ENCODE peak calls at places on chromosome X, in four cellular contexts. R is A549, S is upper lobe of left lung, G is H1. N is an unnamed sample.

GRCh38 chrX:38374431-38374830 is 22.0 kb downstream of the OTC start:
- DNase-seq in R (no peak), S (no peak), G (no peak), N (no peak)

GRCh38 chrX:43504394-43504793 is 151.7 kb upstream of the MAOA start:
- DNase-seq in R (no peak), S (no peak), G (no peak), N (no peak)

GRCh38 chrX:73556159-73556558 is 6.8 kb upstream of the CHIC1 start:
- DNase-seq in R (no peak), S (no peak), G (no peak), N (no peak)

GRCh38 chrX:130726661-130727060 is 176.3 kb downstream of the ENOX2 start:
- DNase-seq in R (no peak), S (peak), G (no peak), N (no peak)

GRCh38 chrX:7154040-7154597 is 6.2 kb upstream of the PUDP start:
- DNase-seq in R (no peak), S (no peak), G (no peak), N (no peak)

GRCh38 chrX:13699183-13699826 is 10.4 kb downstream of the RAB9A start:
- DNase-seq in R (no peak), S (no peak), G (no peak), N (no peak)

GRCh38 chrX:139194571-139195280 is 335.8 kb upstream of the F9 start:
- DNase-seq in R (no peak), S (peak), G (no peak), N (peak)

GRCh38 chrX:107537815-107538214 is 88.4 kb downstream of the FRMPD3 start:
- DNase-seq in R (peak), S (peak), G (peak), N (no peak)

GRCh38 chrX:6149231-6149870 is 79.3 kb downstream of the NLGN4X start:
- DNase-seq in R (no peak), S (no peak), G (no peak), N (no peak)

GRCh38 chrX:140050906-140051305 is 85.6 kb upstream of the CXorf66 start:
- DNase-seq in R (peak), S (no peak), G (no peak), N (no peak)

GRCh38 chrX:87572911-87573310 is 55.3 kb downstream of the KLHL4 start:
- DNase-seq in R (no peak), S (no peak), G (no peak), N (no peak)

GRCh38 chrX:44484607-44485146 is 58.0 kb downstream of the FUNDC1 start:
- DNase-seq in R (no peak), S (no peak), G (no peak), N (no peak)

GRCh38 chrX:48958635-48959094 is 1.3 kb upstream of the OTUD5 start:
- DNase-seq in R (peak), S (no peak), G (peak), N (no peak)

GRCh38 chrX:122572461-122572860 is 611.6 kb upstream of the GRIA3 start:
- DNase-seq in R (no peak), S (no peak), G (no peak), N (no peak)

GRCh38 chrX:19811807-19812604 is 75.4 kb downstream of the SH3KBP1 start:
- DNase-seq in R (no peak), S (no peak), G (no peak), N (no peak)

GRCh38 chrX:1807301-1807731 is 192.5 kb downstream of the ASMT start:
- DNase-seq in R (no peak), S (no peak), G (peak), N (no peak)

GRCh38 chrX:46500054-46500453 is 45.2 kb downstream of the ZNF674 start:
- DNase-seq in R (peak), S (no peak), G (no peak), N (no peak)

GRCh38 chrX:129360175-129360574 is 163.1 kb downstream of the SMARCA1 start:
- DNase-seq in R (peak), S (peak), G (peak), N (no peak)

GRCh38 chrX:46247456-46247855 is 297.8 kb downstream of the ZNF674 start:
- DNase-seq in R (no peak), S (no peak), G (no peak), N (no peak)

GRCh38 chrX:54808109-54808604 is 612 bp downstream of the MAGED2 start:
- DNase-seq in R (peak), S (peak), G (peak), N (peak)

GRCh38 chrX:30282527-30282926 is 26.7 kb downstream of the NR0B1 start:
- DNase-seq in R (peak), S (no peak), G (no peak), N (no peak)

GRCh38 chrX:5810636-5811035 is 418.0 kb downstream of the NLGN4X start:
- DNase-seq in R (no peak), S (no peak), G (no peak), N (no peak)

GRCh38 chrX:34300871-34301270 is 168.8 kb upstream of the FAM47A start:
- DNase-seq in R (peak), S (no peak), G (no peak), N (no peak)

GRCh38 chrX:96379951-96380350 is 304.7 kb upstream of the DIAPH2 start:
- DNase-seq in R (no peak), S (no peak), G (no peak), N (no peak)

GRCh38 chrX:53223068-53223693 is 1.8 kb downstream of the KDM5C start:
- DNase-seq in R (peak), S (peak), G (no peak), N (peak)

GRCh38 chrX:106608016-106608415 is 3.8 kb upstream of the RADX start:
- DNase-seq in R (no peak), S (peak), G (no peak), N (no peak)

GRCh38 chrX:100685284-100685996 is 41.4 kb downstream of the SRPX2 start:
- DNase-seq in R (peak), S (peak), G (peak), N (no peak)

GRCh38 chrX:119690921-119691716 is 1.8 kb downstream of the SEPTIN6 start:
- DNase-seq in R (no peak), S (no peak), G (no peak), N (no peak)

GRCh38 chrX:107442914-107443527 is 6.4 kb upstream of the FRMPD3 start:
- DNase-seq in R (no peak), S (no peak), G (no peak), N (no peak)

GRCh38 chrX:72305286-72306084 is at the start of gene CITED1:
- DNase-seq in R (no peak), S (no peak), G (no peak), N (no peak)

GRCh38 chrX:111511477-111511876 is at the start of gene SERTM2:
- DNase-seq in R (no peak), S (no peak), G (no peak), N (no peak)

GRCh38 chrX:72572248-72573157 is at the start of gene HDAC8:
- DNase-seq in R (peak), S (peak), G (peak), N (peak)

GRCh38 chrX:31909850-31910547 is 838.2 kb upstream of the FTHL17 start:
- DNase-seq in R (no peak), S (no peak), G (no peak), N (no peak)

GRCh38 chrX:70029790-70030189 is 19.9 kb downstream of the AWAT2 start:
- DNase-seq in R (no peak), S (no peak), G (no peak), N (no peak)

GRCh38 chrX:124651031-124651430 is 304.7 kb downstream of the SH2D1A start:
- DNase-seq in R (no peak), S (no peak), G (no peak), N (no peak)

GRCh38 chrX:50157545-50158125 is 43.2 kb downstream of the AKAP4 start:
- DNase-seq in R (no peak), S (no peak), G (no peak), N (no peak)

GRCh38 chrX:153526801-153527599 is 9.6 kb downstream of the ATP2B3 start:
- DNase-seq in R (no peak), S (no peak), G (no peak), N (no peak)

GRCh38 chrX:134813697-134814096 is 155.4 kb upstream of the PLAC1 start:
- DNase-seq in R (no peak), S (no peak), G (no peak), N (no peak)

GRCh38 chrX:134806707-134807038 is 148.4 kb upstream of the PLAC1 start:
- DNase-seq in R (no peak), S (no peak), G (no peak), N (no peak)

GRCh38 chrX:134807039-134807729 is 148.9 kb upstream of the PLAC1 start:
- DNase-seq in R (peak), S (peak), G (peak), N (peak)

GRCh38 chrX:134804779-134805178 is 146.5 kb upstream of the PLAC1 start:
- DNase-seq in R (no peak), S (no peak), G (no peak), N (no peak)

DNA sequence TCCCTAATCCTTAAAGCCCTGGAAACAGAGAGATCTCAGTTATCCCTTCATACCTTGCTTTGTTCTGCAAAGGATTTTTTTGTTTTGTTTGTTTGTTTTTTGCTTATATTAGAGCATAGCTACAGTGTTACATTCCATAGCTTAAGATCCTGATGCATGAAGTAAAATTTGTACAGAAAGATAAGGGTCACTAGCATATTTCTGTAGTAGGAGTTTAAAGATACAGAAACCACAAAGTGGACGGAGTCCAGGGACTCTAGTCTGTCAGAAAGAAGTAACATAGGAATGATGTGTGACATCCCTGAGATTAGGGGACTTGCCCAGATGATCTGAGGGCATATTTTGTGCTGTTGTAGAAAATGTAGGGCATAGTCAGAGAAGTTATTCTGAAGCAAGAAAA is 151.9 kb upstream of the PLAC1 start:
- DNase-seq in R (no peak), S (no peak), G (no peak), N (no peak)
- TF ChIP-seq POLR2A in R (no peak), S (no peak), G (no peak), N (no peak)

DNA sequence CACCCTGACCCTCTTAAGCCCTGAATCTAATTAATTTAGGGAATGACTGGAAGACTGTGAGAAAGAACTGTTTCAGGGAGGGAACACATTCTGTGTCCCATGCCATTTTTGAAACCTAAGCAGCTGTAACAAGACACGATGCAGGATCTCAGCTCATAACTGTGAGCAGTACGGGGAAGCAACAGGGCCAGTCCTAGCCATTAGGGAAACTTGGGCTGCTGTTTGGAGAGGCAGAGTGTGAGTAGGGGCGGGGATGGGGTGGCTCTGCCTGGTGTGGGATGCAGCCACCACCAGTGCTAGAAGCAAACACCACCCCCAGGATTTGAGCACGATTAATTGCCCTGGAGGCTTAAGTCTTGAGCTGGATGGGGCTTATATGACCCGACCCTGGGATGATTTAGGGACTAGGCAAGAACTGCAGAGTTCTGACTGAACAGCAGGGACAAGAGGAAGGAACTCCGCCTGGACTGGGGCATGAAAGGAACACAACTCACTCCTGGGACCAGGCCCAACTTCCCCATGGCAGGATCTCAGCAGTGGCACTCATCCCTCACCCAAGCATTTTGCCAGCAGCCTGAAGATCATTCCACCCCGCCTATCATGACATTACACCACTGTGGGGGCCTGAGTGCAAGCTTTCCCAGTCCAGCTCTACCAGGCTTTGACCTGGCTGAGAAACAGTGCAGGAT is 43.1 kb downstream of the ATRX start:
- DNase-seq in R (no peak), S (peak), G (no peak), N (no peak)
- H3K4me3 ChIP-seq in R (no peak), S (no peak), G (no peak), N (no peak)

DNA sequence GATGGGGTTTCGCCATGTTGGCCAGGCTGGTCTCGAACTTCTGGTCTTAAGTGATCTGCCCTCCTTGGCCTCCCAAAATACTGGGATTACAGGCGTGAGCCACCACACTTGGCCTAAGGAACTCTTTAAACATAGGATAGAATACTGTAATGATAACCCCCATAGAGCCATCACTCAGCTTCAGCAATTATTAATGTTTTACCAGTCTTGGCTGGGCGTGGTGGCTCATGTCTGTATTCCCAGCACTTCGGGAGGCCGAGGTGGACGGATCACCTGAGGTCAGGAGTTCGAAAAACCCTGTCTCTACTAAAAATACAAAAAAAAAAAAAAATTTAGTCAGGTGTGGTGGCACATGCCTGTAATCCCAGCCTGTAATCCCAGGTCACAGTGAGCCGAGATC is 15.1 kb downstream of the EIF2S3 start:
- DNase-seq in R (no peak), S (no peak), G (no peak), N (no peak)
- TF ChIP-seq POLR2A in R (no peak), S (no peak), G (no peak), N (no peak)

DNA sequence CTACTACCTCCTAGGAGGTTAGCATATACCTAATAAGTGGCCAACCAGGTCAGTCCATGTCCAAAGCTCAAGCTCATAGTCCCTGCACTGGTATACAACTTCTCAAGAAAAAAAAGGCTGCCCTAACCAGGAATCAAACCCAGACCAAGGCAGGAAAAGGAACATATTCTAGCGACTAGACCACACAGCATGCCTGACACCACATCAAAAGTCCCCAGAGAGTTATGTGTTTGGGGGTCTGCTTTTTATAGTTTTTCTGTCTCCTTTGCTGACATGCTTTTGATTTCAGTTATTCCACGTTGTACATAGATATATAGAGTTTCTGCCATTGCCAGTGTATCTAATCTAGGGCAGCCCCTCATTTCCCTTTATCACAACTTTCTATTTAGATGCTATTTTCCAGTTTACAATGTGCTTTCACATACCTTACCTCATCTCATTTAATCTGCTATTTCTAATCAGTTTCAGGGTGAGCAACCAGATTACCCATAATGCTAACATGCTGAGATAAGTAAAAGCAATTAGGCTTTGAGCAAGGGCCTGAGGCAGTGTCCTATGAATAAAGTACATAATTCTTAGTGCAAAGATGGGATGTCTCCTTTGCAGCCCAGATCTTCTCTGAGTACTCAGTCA is 17.8 kb downstream of the ARHGEF6 start:
- DNase-seq in R (no peak), S (no peak), G (no peak), N (no peak)
- H3K4me3 ChIP-seq in R (no peak), S (no peak), G (no peak), N (no peak)

GRCh38 chrX:77910108-77910840 is at the start of gene ATP7A:
- DNase-seq in R (peak), S (peak), G (peak), N (peak)
- TF ChIP-seq POLR2A in R (peak), S (peak), G (peak), N (peak)

N was measured in gastrocnemius medialis.